ENCODE peak calls at places on chromosomes 6 and 20, in nine cellular contexts. One of them, this sample, is unnamed.

GRCh38 chr6:160386869-160387518 is 38.8 kb downstream of the SLC22A3 start:
- DNase-seq in choroid plexus epithelial cell: peak; percentile 7
- DNase-seq in astrocyte of the spinal cord: peak; percentile 9
- DNase-seq in GM12865: no peak
- DNase-seq in pancreas: peak; percentile 45
- DNase-seq in A673: no peak
- DNase-seq in ascending aorta: peak; percentile 71
- DNase-seq in BJ: no peak
- DNase-seq in heart right ventricle: no peak
- DNase-seq in this sample: peak; percentile 88

GRCh38 chr6:49342410-49342809 is 120.6 kb downstream of the MMUT start:
- DNase-seq in choroid plexus epithelial cell: no peak
- DNase-seq in astrocyte of the spinal cord: no peak
- DNase-seq in GM12865: no peak
- DNase-seq in pancreas: no peak
- DNase-seq in A673: no peak
- DNase-seq in ascending aorta: no peak
- DNase-seq in BJ: no peak
- DNase-seq in heart right ventricle: no peak
- DNase-seq in this sample: no peak

GRCh38 chr6:130365166-130366010 is 429 bp upstream of the TMEM200A start:
- DNase-seq in choroid plexus epithelial cell: peak; percentile 73
- DNase-seq in astrocyte of the spinal cord: peak; percentile 83
- DNase-seq in GM12865: peak; percentile 46
- DNase-seq in pancreas: peak; percentile 13
- DNase-seq in A673: peak; percentile 76
- DNase-seq in ascending aorta: no peak
- DNase-seq in BJ: no peak
- DNase-seq in heart right ventricle: peak; percentile 6
- DNase-seq in this sample: peak; percentile 68

GRCh38 chr6:168908166-168908565 is 345.5 kb downstream of the THBS2 start:
- DNase-seq in choroid plexus epithelial cell: peak; percentile 62
- DNase-seq in astrocyte of the spinal cord: peak; percentile 41
- DNase-seq in GM12865: no peak
- DNase-seq in pancreas: no peak
- DNase-seq in A673: no peak
- DNase-seq in ascending aorta: no peak
- DNase-seq in BJ: no peak
- DNase-seq in heart right ventricle: no peak
- DNase-seq in this sample: peak; percentile 86

GRCh38 chr6:159887146-159887545 is 3.6 kb upstream of the MAS1 start:
- DNase-seq in choroid plexus epithelial cell: no peak
- DNase-seq in astrocyte of the spinal cord: no peak
- DNase-seq in GM12865: no peak
- DNase-seq in pancreas: no peak
- DNase-seq in A673: no peak
- DNase-seq in ascending aorta: no peak
- DNase-seq in BJ: no peak
- DNase-seq in heart right ventricle: no peak
- DNase-seq in this sample: no peak

GRCh38 chr6:136587527-136587926 is 37.3 kb upstream of the MAP7 start:
- DNase-seq in choroid plexus epithelial cell: peak; percentile 46
- DNase-seq in astrocyte of the spinal cord: no peak
- DNase-seq in GM12865: no peak
- DNase-seq in pancreas: no peak
- DNase-seq in A673: no peak
- DNase-seq in ascending aorta: no peak
- DNase-seq in BJ: no peak
- DNase-seq in heart right ventricle: no peak
- DNase-seq in this sample: no peak

GRCh38 chr20:10239954-10240353 is 21.3 kb downstream of the SNAP25 start:
- DNase-seq in choroid plexus epithelial cell: peak; percentile 77
- DNase-seq in astrocyte of the spinal cord: no peak
- DNase-seq in GM12865: no peak
- DNase-seq in pancreas: peak; percentile 16
- DNase-seq in A673: peak; percentile 56
- DNase-seq in ascending aorta: no peak
- DNase-seq in BJ: no peak
- DNase-seq in heart right ventricle: no peak
- DNase-seq in this sample: peak; percentile 24

GRCh38 chr6:26660096-26660425 is 515 bp upstream of the ZNF322 start:
- DNase-seq in choroid plexus epithelial cell: peak; percentile 63
- DNase-seq in astrocyte of the spinal cord: no peak
- DNase-seq in GM12865: peak; percentile 46
- DNase-seq in pancreas: no peak
- DNase-seq in A673: peak; percentile 35
- DNase-seq in ascending aorta: no peak
- DNase-seq in BJ: no peak
- DNase-seq in heart right ventricle: no peak
- DNase-seq in this sample: peak; percentile 39

GRCh38 chr20:35297740-35298139 is 5.5 kb upstream of the FAM83C start:
- DNase-seq in choroid plexus epithelial cell: no peak
- DNase-seq in astrocyte of the spinal cord: no peak
- DNase-seq in GM12865: no peak
- DNase-seq in pancreas: no peak
- DNase-seq in A673: no peak
- DNase-seq in ascending aorta: peak; percentile 55
- DNase-seq in BJ: no peak
- DNase-seq in heart right ventricle: no peak
- DNase-seq in this sample: no peak

GRCh38 chr6:119463081-119463626 is 113.6 kb upstream of the MAN1A1 start:
- DNase-seq in choroid plexus epithelial cell: no peak
- DNase-seq in astrocyte of the spinal cord: no peak
- DNase-seq in GM12865: peak; percentile 88
- DNase-seq in pancreas: no peak
- DNase-seq in A673: no peak
- DNase-seq in ascending aorta: no peak
- DNase-seq in BJ: no peak
- DNase-seq in heart right ventricle: no peak
- DNase-seq in this sample: no peak

GRCh38 chr6:20911826-20912225 is 377.6 kb downstream of the CDKAL1 start:
- DNase-seq in choroid plexus epithelial cell: no peak
- DNase-seq in astrocyte of the spinal cord: no peak
- DNase-seq in GM12865: no peak
- DNase-seq in pancreas: no peak
- DNase-seq in A673: no peak
- DNase-seq in ascending aorta: no peak
- DNase-seq in BJ: no peak
- DNase-seq in heart right ventricle: no peak
- DNase-seq in this sample: no peak

GRCh38 chr6:20909621-20910020 is 375.4 kb downstream of the CDKAL1 start:
- DNase-seq in choroid plexus epithelial cell: no peak
- DNase-seq in astrocyte of the spinal cord: no peak
- DNase-seq in GM12865: no peak
- DNase-seq in pancreas: peak; percentile 53
- DNase-seq in A673: no peak
- DNase-seq in ascending aorta: no peak
- DNase-seq in BJ: no peak
- DNase-seq in heart right ventricle: no peak
- DNase-seq in this sample: no peak

GRCh38 chr6:20906938-20907337 is 372.7 kb downstream of the CDKAL1 start:
- DNase-seq in choroid plexus epithelial cell: peak; percentile 95
- DNase-seq in astrocyte of the spinal cord: peak; percentile 54
- DNase-seq in GM12865: no peak
- DNase-seq in pancreas: no peak
- DNase-seq in A673: peak; percentile 13
- DNase-seq in ascending aorta: no peak
- DNase-seq in BJ: no peak
- DNase-seq in heart right ventricle: no peak
- DNase-seq in this sample: peak; percentile 91

GRCh38 chr6:20905377-20905776 is 371.1 kb downstream of the CDKAL1 start:
- DNase-seq in choroid plexus epithelial cell: no peak
- DNase-seq in astrocyte of the spinal cord: no peak
- DNase-seq in GM12865: no peak
- DNase-seq in pancreas: no peak
- DNase-seq in A673: no peak
- DNase-seq in ascending aorta: no peak
- DNase-seq in BJ: no peak
- DNase-seq in heart right ventricle: no peak
- DNase-seq in this sample: no peak

GRCh38 chr6:20907486-20908071 is 373.3 kb downstream of the CDKAL1 start:
- DNase-seq in choroid plexus epithelial cell: no peak
- DNase-seq in astrocyte of the spinal cord: no peak
- DNase-seq in GM12865: no peak
- DNase-seq in pancreas: no peak
- DNase-seq in A673: no peak
- DNase-seq in ascending aorta: no peak
- DNase-seq in BJ: no peak
- DNase-seq in heart right ventricle: no peak
- DNase-seq in this sample: no peak
- TF ChIP-seq CTCF in choroid plexus epithelial cell: no peak
- TF ChIP-seq CTCF in astrocyte of the spinal cord: no peak
- TF ChIP-seq CTCF in GM12865: no peak
- TF ChIP-seq CTCF in pancreas: no peak
- TF ChIP-seq CTCF in A673: no peak
- TF ChIP-seq CTCF in ascending aorta: no peak
- TF ChIP-seq CTCF in BJ: no peak
- TF ChIP-seq CTCF in heart right ventricle: no peak
- TF ChIP-seq CTCF in this sample: no peak

GRCh38 chr6:6248651-6249050 is 71.8 kb downstream of the F13A1 start:
- DNase-seq in choroid plexus epithelial cell: no peak
- DNase-seq in astrocyte of the spinal cord: no peak
- DNase-seq in GM12865: peak; percentile 26
- DNase-seq in pancreas: no peak
- DNase-seq in A673: no peak
- DNase-seq in ascending aorta: no peak
- DNase-seq in BJ: no peak
- DNase-seq in heart right ventricle: no peak
- DNase-seq in this sample: no peak

GRCh38 chr6:6251555-6252280 is 68.7 kb downstream of the F13A1 start:
- DNase-seq in choroid plexus epithelial cell: no peak
- DNase-seq in astrocyte of the spinal cord: no peak
- DNase-seq in GM12865: no peak
- DNase-seq in pancreas: no peak
- DNase-seq in A673: no peak
- DNase-seq in ascending aorta: no peak
- DNase-seq in BJ: no peak
- DNase-seq in heart right ventricle: no peak
- DNase-seq in this sample: no peak

GRCh38 chr6:6244624-6245023 is 75.8 kb downstream of the F13A1 start:
- DNase-seq in choroid plexus epithelial cell: no peak
- DNase-seq in astrocyte of the spinal cord: no peak
- DNase-seq in GM12865: no peak
- DNase-seq in pancreas: no peak
- DNase-seq in A673: no peak
- DNase-seq in ascending aorta: no peak
- DNase-seq in BJ: no peak
- DNase-seq in heart right ventricle: no peak
- DNase-seq in this sample: no peak

GRCh38 chr6:6243846-6244245 is 76.6 kb downstream of the F13A1 start:
- DNase-seq in choroid plexus epithelial cell: no peak
- DNase-seq in astrocyte of the spinal cord: no peak
- DNase-seq in GM12865: no peak
- DNase-seq in pancreas: no peak
- DNase-seq in A673: no peak
- DNase-seq in ascending aorta: no peak
- DNase-seq in BJ: no peak
- DNase-seq in heart right ventricle: no peak
- DNase-seq in this sample: no peak

GRCh38 chr6:6246539-6246938 is 73.9 kb downstream of the F13A1 start:
- DNase-seq in choroid plexus epithelial cell: no peak
- DNase-seq in astrocyte of the spinal cord: no peak
- DNase-seq in GM12865: peak; percentile 38
- DNase-seq in pancreas: no peak
- DNase-seq in A673: peak; percentile 92
- DNase-seq in ascending aorta: no peak
- DNase-seq in BJ: no peak
- DNase-seq in heart right ventricle: no peak
- DNase-seq in this sample: no peak
- H3K4me3 ChIP-seq in choroid plexus epithelial cell: no peak overlapping the region
- H3K4me3 ChIP-seq in astrocyte of the spinal cord: no peak overlapping the region
- H3K4me3 ChIP-seq in GM12865: no peak overlapping the region
- H3K4me3 ChIP-seq in pancreas: no peak overlapping the region
- H3K4me3 ChIP-seq in A673: no peak overlapping the region
- H3K4me3 ChIP-seq in ascending aorta: no peak overlapping the region
- H3K4me3 ChIP-seq in BJ: no peak overlapping the region
- H3K4me3 ChIP-seq in heart right ventricle: no peak overlapping the region
- H3K4me3 ChIP-seq in this sample: no peak overlapping the region

GRCh38 chr6:152993847-152994246 is 8.7 kb downstream of the MTRF1L start:
- DNase-seq in choroid plexus epithelial cell: no peak
- DNase-seq in astrocyte of the spinal cord: no peak
- DNase-seq in GM12865: no peak
- DNase-seq in pancreas: no peak
- DNase-seq in A673: no peak
- DNase-seq in ascending aorta: no peak
- DNase-seq in BJ: no peak
- DNase-seq in heart right ventricle: no peak
- DNase-seq in this sample: no peak

GRCh38 chr6:152993431-152993830 is 9.1 kb downstream of the MTRF1L start:
- DNase-seq in choroid plexus epithelial cell: peak; percentile 36
- DNase-seq in astrocyte of the spinal cord: no peak
- DNase-seq in GM12865: no peak
- DNase-seq in pancreas: no peak
- DNase-seq in A673: no peak
- DNase-seq in ascending aorta: no peak
- DNase-seq in BJ: no peak
- DNase-seq in heart right ventricle: no peak
- DNase-seq in this sample: no peak
- TF ChIP-seq CTCF in choroid plexus epithelial cell: peak; percentile 47
- TF ChIP-seq CTCF in astrocyte of the spinal cord: peak; percentile 16
- TF ChIP-seq CTCF in GM12865: peak; percentile 4
- TF ChIP-seq CTCF in pancreas: no peak
- TF ChIP-seq CTCF in A673: peak; percentile 42
- TF ChIP-seq CTCF in ascending aorta: no peak
- TF ChIP-seq CTCF in BJ: no peak
- TF ChIP-seq CTCF in heart right ventricle: no peak
- TF ChIP-seq CTCF in this sample: peak; percentile 31

GRCh38 chr20:58638467-58639181 is 12.5 kb upstream of the STX16 start:
- DNase-seq in choroid plexus epithelial cell: no peak
- DNase-seq in astrocyte of the spinal cord: no peak
- DNase-seq in GM12865: no peak
- DNase-seq in pancreas: no peak
- DNase-seq in A673: no peak
- DNase-seq in ascending aorta: peak; percentile 43
- DNase-seq in BJ: no peak
- DNase-seq in heart right ventricle: no peak
- DNase-seq in this sample: no peak

GRCh38 chr20:58636396-58636982 is 14.6 kb upstream of the STX16 start:
- DNase-seq in choroid plexus epithelial cell: no peak
- DNase-seq in astrocyte of the spinal cord: no peak
- DNase-seq in GM12865: no peak
- DNase-seq in pancreas: no peak
- DNase-seq in A673: no peak
- DNase-seq in ascending aorta: peak; percentile 37
- DNase-seq in BJ: no peak
- DNase-seq in heart right ventricle: no peak
- DNase-seq in this sample: no peak

GRCh38 chr20:58636983-58637421 is 14.1 kb upstream of the STX16 start:
- DNase-seq in choroid plexus epithelial cell: no peak
- DNase-seq in astrocyte of the spinal cord: no peak
- DNase-seq in GM12865: no peak
- DNase-seq in pancreas: no peak
- DNase-seq in A673: no peak
- DNase-seq in ascending aorta: peak; percentile 57
- DNase-seq in BJ: no peak
- DNase-seq in heart right ventricle: no peak
- DNase-seq in this sample: no peak

GRCh38 chr20:58639182-58640146 is 11.6 kb upstream of the STX16 start:
- DNase-seq in choroid plexus epithelial cell: no peak
- DNase-seq in astrocyte of the spinal cord: no peak
- DNase-seq in GM12865: no peak
- DNase-seq in pancreas: no peak
- DNase-seq in A673: no peak
- DNase-seq in ascending aorta: peak; percentile 50
- DNase-seq in BJ: no peak
- DNase-seq in heart right ventricle: no peak
- DNase-seq in this sample: no peak

GRCh38 chr20:58637466-58638198 is 13.5 kb upstream of the STX16 start:
- DNase-seq in choroid plexus epithelial cell: no peak
- DNase-seq in astrocyte of the spinal cord: no peak
- DNase-seq in GM12865: no peak
- DNase-seq in pancreas: no peak
- DNase-seq in A673: no peak
- DNase-seq in ascending aorta: peak; percentile 54
- DNase-seq in BJ: no peak
- DNase-seq in heart right ventricle: no peak
- DNase-seq in this sample: no peak
- H3K4me3 ChIP-seq in choroid plexus epithelial cell: no peak overlapping the region
- H3K4me3 ChIP-seq in astrocyte of the spinal cord: no peak overlapping the region
- H3K4me3 ChIP-seq in GM12865: no peak overlapping the region
- H3K4me3 ChIP-seq in pancreas: no peak overlapping the region
- H3K4me3 ChIP-seq in A673: no peak overlapping the region
- H3K4me3 ChIP-seq in ascending aorta: no peak overlapping the region
- H3K4me3 ChIP-seq in BJ: no peak overlapping the region
- H3K4me3 ChIP-seq in heart right ventricle: no peak overlapping the region
- H3K4me3 ChIP-seq in this sample: no peak overlapping the region

This sample was measured in cardiac fibroblast.